ENCODE peak calls at places on chromosomes 2 and 18, in eight cellular contexts. One of them, this sample, is unnamed.

GRCh38 chr2:200300650-200301314 is 5.7 kb upstream of the SPATS2L start:
- DNase-seq in GM12892: no peak
- DNase-seq in HepG2: no peak
- DNase-seq in stomach: no peak
- DNase-seq in SK-N-SH: no peak
- DNase-seq in GM12891: no peak
- DNase-seq in suprapubic skin: no peak
- DNase-seq in esophagus muscularis mucosa: no peak
- DNase-seq in this sample: no peak

GRCh38 chr2:105806994-105807393 is 62.3 kb downstream of the NCK2 start:
- DNase-seq in stomach: no peak
- DNase-seq in SK-N-SH: no peak
- DNase-seq in GM12891: no peak
- DNase-seq in HepG2: no peak
- DNase-seq in esophagus muscularis mucosa: no peak
- DNase-seq in GM12892: no peak
- DNase-seq in suprapubic skin: no peak
- DNase-seq in this sample: no peak

GRCh38 chr2:241235396-241235795 is 46.9 kb downstream of the ANO7 start:
- DNase-seq in GM12891: no peak
- DNase-seq in GM12892: no peak
- DNase-seq in suprapubic skin: no peak
- DNase-seq in esophagus muscularis mucosa: no peak
- DNase-seq in stomach: no peak
- DNase-seq in HepG2: no peak
- DNase-seq in SK-N-SH: no peak
- DNase-seq in this sample: no peak

GRCh38 chr2:153497938-153498629 is 19.5 kb upstream of the RPRM start:
- DNase-seq in SK-N-SH: no peak
- DNase-seq in stomach: no peak
- DNase-seq in HepG2: no peak
- DNase-seq in GM12891: no peak
- DNase-seq in esophagus muscularis mucosa: no peak
- DNase-seq in suprapubic skin: no peak
- DNase-seq in GM12892: no peak
- DNase-seq in this sample: peak

GRCh38 chr2:108278631-108279030 is 10.1 kb upstream of the SULT1C2 start:
- DNase-seq in HepG2: no peak
- DNase-seq in SK-N-SH: no peak
- DNase-seq in GM12891: no peak
- DNase-seq in stomach: no peak
- DNase-seq in GM12892: no peak
- DNase-seq in esophagus muscularis mucosa: no peak
- DNase-seq in suprapubic skin: no peak
- DNase-seq in this sample: no peak

GRCh38 chr18:66138642-66139041 is 387.8 kb downstream of the CDH7 start:
- DNase-seq in stomach: no peak
- DNase-seq in GM12892: no peak
- DNase-seq in HepG2: no peak
- DNase-seq in SK-N-SH: no peak
- DNase-seq in esophagus muscularis mucosa: no peak
- DNase-seq in GM12891: no peak
- DNase-seq in suprapubic skin: no peak
- DNase-seq in this sample: no peak

GRCh38 chr2:128644156-128644555 is 325.5 kb upstream of the HS6ST1 start:
- DNase-seq in suprapubic skin: peak
- DNase-seq in GM12891: no peak
- DNase-seq in stomach: peak
- DNase-seq in GM12892: no peak
- DNase-seq in SK-N-SH: no peak
- DNase-seq in esophagus muscularis mucosa: peak
- DNase-seq in HepG2: no peak
- DNase-seq in this sample: no peak

GRCh38 chr18:3368193-3368592 is 81.8 kb upstream of the TGIF1 start:
- DNase-seq in esophagus muscularis mucosa: no peak
- DNase-seq in GM12892: no peak
- DNase-seq in HepG2: no peak
- DNase-seq in SK-N-SH: no peak
- DNase-seq in suprapubic skin: no peak
- DNase-seq in stomach: no peak
- DNase-seq in GM12891: no peak
- DNase-seq in this sample: no peak

GRCh38 chr2:54771166-54771565 is 47.7 kb downstream of the EML6 start:
- DNase-seq in GM12892: no peak
- DNase-seq in stomach: no peak
- DNase-seq in GM12891: no peak
- DNase-seq in HepG2: no peak
- DNase-seq in suprapubic skin: no peak
- DNase-seq in SK-N-SH: peak
- DNase-seq in esophagus muscularis mucosa: no peak
- DNase-seq in this sample: no peak

GRCh38 chr18:48992791-48993555 is 42.2 kb upstream of the SMAD7 start:
- DNase-seq in suprapubic skin: no peak
- DNase-seq in stomach: no peak
- DNase-seq in GM12892: peak
- DNase-seq in HepG2: no peak
- DNase-seq in SK-N-SH: no peak
- DNase-seq in GM12891: peak
- DNase-seq in esophagus muscularis mucosa: no peak
- DNase-seq in this sample: no peak

GRCh38 chr2:146615778-146616177 is 1229.1 kb upstream of the ACVR2A start:
- DNase-seq in GM12892: no peak
- DNase-seq in suprapubic skin: no peak
- DNase-seq in stomach: no peak
- DNase-seq in SK-N-SH: no peak
- DNase-seq in esophagus muscularis mucosa: no peak
- DNase-seq in GM12891: no peak
- DNase-seq in HepG2: no peak
- DNase-seq in this sample: no peak

GRCh38 chr2:144524190-144524957 is 4.5 kb upstream of the ZEB2 start:
- DNase-seq in HepG2: no peak
- DNase-seq in suprapubic skin: no peak
- DNase-seq in GM12892: no peak
- DNase-seq in SK-N-SH: peak
- DNase-seq in esophagus muscularis mucosa: no peak
- DNase-seq in GM12891: no peak
- DNase-seq in stomach: no peak
- DNase-seq in this sample: no peak

GRCh38 chr2:226131299-226131784 is 668.3 kb downstream of the IRS1 start:
- DNase-seq in GM12892: no peak
- DNase-seq in HepG2: no peak
- DNase-seq in esophagus muscularis mucosa: no peak
- DNase-seq in GM12891: no peak
- DNase-seq in stomach: peak
- DNase-seq in suprapubic skin: no peak
- DNase-seq in SK-N-SH: no peak
- DNase-seq in this sample: peak

GRCh38 chr2:59920961-59921360 is 632.5 kb downstream of the BCL11A start:
- DNase-seq in esophagus muscularis mucosa: no peak
- DNase-seq in HepG2: no peak
- DNase-seq in stomach: no peak
- DNase-seq in GM12891: no peak
- DNase-seq in GM12892: no peak
- DNase-seq in suprapubic skin: no peak
- DNase-seq in SK-N-SH: no peak
- DNase-seq in this sample: no peak

GRCh38 chr2:173075781-173076556 is at the start of gene MAP3K20:
- DNase-seq in GM12892: peak
- DNase-seq in esophagus muscularis mucosa: no peak
- DNase-seq in SK-N-SH: peak
- DNase-seq in GM12891: peak
- DNase-seq in HepG2: peak
- DNase-seq in stomach: peak
- DNase-seq in suprapubic skin: peak
- DNase-seq in this sample: peak

GRCh38 chr2:29042581-29043075 is 31.7 kb downstream of the PCARE start:
- DNase-seq in GM12891: no peak
- DNase-seq in suprapubic skin: no peak
- DNase-seq in GM12892: no peak
- DNase-seq in HepG2: no peak
- DNase-seq in esophagus muscularis mucosa: no peak
- DNase-seq in stomach: no peak
- DNase-seq in SK-N-SH: peak
- DNase-seq in this sample: no peak

GRCh38 chr2:154699560-154699901 is 1.0 kb downstream of the KCNJ3 start:
- DNase-seq in GM12891: no peak
- DNase-seq in stomach: no peak
- DNase-seq in HepG2: no peak
- DNase-seq in GM12892: no peak
- DNase-seq in suprapubic skin: no peak
- DNase-seq in SK-N-SH: no peak
- DNase-seq in esophagus muscularis mucosa: no peak
- DNase-seq in this sample: no peak

DNA sequence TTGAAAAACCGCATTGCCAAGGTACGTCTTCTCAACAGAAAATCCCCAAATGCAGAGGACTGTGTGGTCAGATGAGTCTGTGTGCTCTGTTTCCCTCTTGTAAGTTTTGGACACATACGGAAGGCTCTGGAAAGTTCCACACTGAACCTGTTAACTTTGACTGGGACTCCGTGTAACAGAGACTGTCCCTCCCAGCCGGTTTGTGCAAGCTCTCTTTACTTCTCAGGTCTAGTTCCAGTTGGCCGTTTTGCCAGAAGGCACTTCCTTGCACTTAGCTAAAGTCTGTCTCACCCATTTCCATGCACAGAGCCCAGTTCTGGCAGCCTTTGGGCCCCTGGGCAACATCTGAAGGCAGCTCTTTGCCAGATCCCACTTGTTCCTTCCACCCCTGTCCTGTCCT is 22.0 kb downstream of the EFHD1 start:
- DNase-seq in GM12892: no peak
- DNase-seq in SK-N-SH: no peak
- DNase-seq in stomach: peak
- DNase-seq in GM12891: no peak
- DNase-seq in esophagus muscularis mucosa: no peak
- DNase-seq in HepG2: no peak
- DNase-seq in suprapubic skin: no peak
- DNase-seq in this sample: no peak
- TF ChIP-seq POLR2AphosphoS5 in GM12892: no peak
- TF ChIP-seq POLR2AphosphoS5 in SK-N-SH: no peak
- TF ChIP-seq POLR2AphosphoS5 in stomach: no peak
- TF ChIP-seq POLR2AphosphoS5 in GM12891: no peak
- TF ChIP-seq POLR2AphosphoS5 in esophagus muscularis mucosa: no peak
- TF ChIP-seq POLR2AphosphoS5 in HepG2: no peak
- TF ChIP-seq POLR2AphosphoS5 in suprapubic skin: no peak
- TF ChIP-seq POLR2AphosphoS5 in this sample: no peak

DNA sequence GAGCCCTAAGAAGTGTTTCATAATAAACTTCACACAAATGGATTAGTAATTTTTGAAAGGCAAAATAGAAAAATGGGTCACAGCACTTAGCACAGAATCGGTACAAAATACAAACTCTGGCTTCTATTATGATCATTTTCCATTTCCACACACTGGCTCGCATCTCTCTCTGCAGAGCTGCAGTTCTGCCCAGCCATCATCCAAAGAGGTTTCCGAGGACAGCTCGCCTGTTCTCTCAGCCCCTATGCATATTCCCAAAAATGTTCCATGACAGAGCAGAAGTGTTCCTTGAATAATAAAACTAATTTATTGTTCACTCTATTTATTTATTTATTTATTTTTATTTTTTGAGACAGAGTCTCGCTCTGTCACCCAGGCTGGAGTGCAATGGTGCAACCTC is 115.6 kb downstream of the AP1S3 start:
- DNase-seq in HepG2: no peak
- DNase-seq in suprapubic skin: no peak
- DNase-seq in GM12892: no peak
- DNase-seq in SK-N-SH: no peak
- DNase-seq in GM12891: no peak
- DNase-seq in stomach: no peak
- DNase-seq in esophagus muscularis mucosa: no peak
- DNase-seq in this sample: no peak
- TF ChIP-seq POLR2AphosphoS5 in HepG2: no peak
- TF ChIP-seq POLR2AphosphoS5 in suprapubic skin: no peak
- TF ChIP-seq POLR2AphosphoS5 in GM12892: no peak
- TF ChIP-seq POLR2AphosphoS5 in SK-N-SH: no peak
- TF ChIP-seq POLR2AphosphoS5 in GM12891: no peak
- TF ChIP-seq POLR2AphosphoS5 in stomach: no peak
- TF ChIP-seq POLR2AphosphoS5 in esophagus muscularis mucosa: no peak
- TF ChIP-seq POLR2AphosphoS5 in this sample: no peak

DNA sequence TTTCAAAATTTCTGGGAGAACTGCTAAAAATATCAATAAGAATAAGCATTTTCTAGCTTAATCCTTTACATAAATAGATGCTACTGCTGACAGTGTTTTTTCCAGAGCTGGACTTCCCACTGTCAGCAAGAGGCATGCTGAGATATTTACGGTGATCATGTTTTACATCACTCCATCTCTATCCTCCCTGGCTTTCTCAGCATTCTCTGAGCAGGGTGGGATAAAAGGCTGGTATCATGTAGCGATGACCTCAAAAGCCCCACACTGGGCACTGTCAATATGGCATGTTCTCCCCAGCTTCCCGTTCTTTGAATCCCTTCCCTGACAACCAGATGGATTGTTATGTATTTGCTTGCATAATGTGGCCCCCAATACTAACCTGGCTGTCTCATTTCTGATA is 83.2 kb upstream of the EPHA4 start:
- DNase-seq in esophagus muscularis mucosa: no peak
- DNase-seq in GM12892: no peak
- DNase-seq in GM12891: no peak
- DNase-seq in stomach: no peak
- DNase-seq in suprapubic skin: no peak
- DNase-seq in HepG2: no peak
- DNase-seq in SK-N-SH: no peak
- DNase-seq in this sample: no peak
- TF ChIP-seq POLR2AphosphoS5 in esophagus muscularis mucosa: no peak
- TF ChIP-seq POLR2AphosphoS5 in GM12892: no peak
- TF ChIP-seq POLR2AphosphoS5 in GM12891: no peak
- TF ChIP-seq POLR2AphosphoS5 in stomach: no peak
- TF ChIP-seq POLR2AphosphoS5 in suprapubic skin: no peak
- TF ChIP-seq POLR2AphosphoS5 in HepG2: no peak
- TF ChIP-seq POLR2AphosphoS5 in SK-N-SH: no peak
- TF ChIP-seq POLR2AphosphoS5 in this sample: no peak

GRCh38 chr2:239111401-239112100 is 263.7 kb downstream of the TWIST2 start:
- DNase-seq in esophagus muscularis mucosa: no peak
- DNase-seq in stomach: peak
- DNase-seq in GM12891: no peak
- DNase-seq in GM12892: no peak
- DNase-seq in SK-N-SH: no peak
- DNase-seq in suprapubic skin: no peak
- DNase-seq in HepG2: no peak
- DNase-seq in this sample: peak

GRCh38 chr2:239110595-239111048 is 262.7 kb downstream of the TWIST2 start:
- DNase-seq in stomach: no peak
- DNase-seq in HepG2: no peak
- DNase-seq in suprapubic skin: no peak
- DNase-seq in esophagus muscularis mucosa: no peak
- DNase-seq in GM12891: no peak
- DNase-seq in GM12892: no peak
- DNase-seq in SK-N-SH: no peak
- DNase-seq in this sample: no peak

GRCh38 chr2:239108459-239108858 is 260.6 kb downstream of the TWIST2 start:
- DNase-seq in GM12892: no peak
- DNase-seq in GM12891: no peak
- DNase-seq in SK-N-SH: no peak
- DNase-seq in stomach: no peak
- DNase-seq in HepG2: no peak
- DNase-seq in esophagus muscularis mucosa: no peak
- DNase-seq in suprapubic skin: no peak
- DNase-seq in this sample: no peak

GRCh38 chr2:239109041-239109915 is 261.4 kb downstream of the TWIST2 start:
- DNase-seq in GM12891: no peak
- DNase-seq in suprapubic skin: no peak
- DNase-seq in SK-N-SH: no peak
- DNase-seq in HepG2: no peak
- DNase-seq in GM12892: no peak
- DNase-seq in stomach: peak
- DNase-seq in esophagus muscularis mucosa: no peak
- DNase-seq in this sample: no peak

GRCh38 chr2:239109916-239110545 is 262.1 kb downstream of the TWIST2 start:
- DNase-seq in stomach: no peak
- DNase-seq in HepG2: no peak
- DNase-seq in esophagus muscularis mucosa: no peak
- DNase-seq in GM12892: no peak
- DNase-seq in GM12891: no peak
- DNase-seq in SK-N-SH: no peak
- DNase-seq in suprapubic skin: no peak
- DNase-seq in this sample: no peak
- TF ChIP-seq POLR2AphosphoS5 in stomach: no peak
- TF ChIP-seq POLR2AphosphoS5 in HepG2: no peak
- TF ChIP-seq POLR2AphosphoS5 in esophagus muscularis mucosa: peak
- TF ChIP-seq POLR2AphosphoS5 in GM12892: no peak
- TF ChIP-seq POLR2AphosphoS5 in GM12891: no peak
- TF ChIP-seq POLR2AphosphoS5 in SK-N-SH: no peak
- TF ChIP-seq POLR2AphosphoS5 in suprapubic skin: no peak
- TF ChIP-seq POLR2AphosphoS5 in this sample: no peak